ENCODE peak calls at places on chromosomes 5 and 9, in nine cellular contexts. C is left ventricle myocardium inferior; Y is spleen; K is amniotic stem cell; R is DMS153; L is activated T-cell treated with anti-CD3 and anti-CD28 coated beads, Interleukin-2, amount 50 U/mL, for 72 hours; H is renal cortical epithelial cell; U is AG08396; S is GF-D8. B is an unnamed sample.

GRCh38 chr9:36995927-36996471 is 38.1 kb downstream of the PAX5 start:
- DNase-seq in C (peak; percentile 20), U (peak; percentile 80), S (peak; percentile 27), R (peak; percentile 69), L (peak; percentile 66), K (no peak), Y (peak; percentile 84), H (peak; percentile 35), B (peak; percentile 70)

GRCh38 chr9:130680836-130681768 is 12.5 kb upstream of the EXOSC2 start:
- DNase-seq in L (peak; percentile 77), H (peak; percentile 63), R (peak; percentile 49), C (peak; percentile 67), K (peak; percentile 64), U (peak; percentile 97), S (peak; percentile 49), Y (peak; percentile 85), B (peak; percentile 85)

GRCh38 chr5:103667068-103667467 is 104.5 kb upstream of the NUDT12 start:
- DNase-seq in Y (no peak), C (no peak), H (peak; percentile 13), L (no peak), R (no peak), U (no peak), K (no peak), S (no peak), B (no peak)

GRCh38 chr5:142438573-142438972 is 113.8 kb upstream of the SPRY4 start:
- DNase-seq in Y (no peak), S (no peak), H (no peak), U (no peak), L (no peak), K (no peak), R (no peak), C (no peak), B (no peak)

GRCh38 chr9:135562235-135562745 is 734 bp downstream of the PAEP start:
- DNase-seq in R (no peak), C (no peak), L (no peak), K (no peak), U (no peak), H (no peak), S (no peak), Y (peak; percentile 41), B (peak; percentile 16)

GRCh38 chr5:135239461-135240282 is 159.4 kb downstream of the MACROH2A1 start:
- DNase-seq in L (no peak), C (no peak), H (peak; percentile 70), S (no peak), Y (peak; percentile 63), U (peak; percentile 56), K (no peak), R (no peak), B (peak; percentile 7)

GRCh38 chr5:180343846-180344327 is 9.2 kb downstream of the GFPT2 start:
- DNase-seq in L (no peak), H (peak; percentile 11), C (no peak), U (no peak), Y (peak; percentile 33), K (no peak), S (no peak), R (no peak), B (no peak)

GRCh38 chr5:77935516-77936364 is 159.6 kb upstream of the TBCA start:
- DNase-seq in H (no peak), K (no peak), C (no peak), Y (no peak), L (peak; percentile 39), R (no peak), S (peak; percentile 2), U (no peak), B (no peak)

GRCh38 chr9:12666813-12667212 is 26.4 kb upstream of the TYRP1 start:
- DNase-seq in C (no peak), L (no peak), K (no peak), U (no peak), Y (no peak), S (no peak), H (no peak), R (no peak), B (no peak)

B was measured in stomach.